ENCODE peak calls at places on chromosomes 6 and 20, in five cellular contexts. D, O, V, J and E are unnamed samples.

GRCh38 chr6:148700713-148701392 is 46.0 kb upstream of the UST start:
- DNase-seq in O (no peak), D (peak), J (peak), V (no peak), E (no peak)

GRCh38 chr6:31293343-31293742 is 21.5 kb upstream of the HLA-C start:
- DNase-seq in J (no peak), D (peak), O (no peak), V (no peak), E (no peak)

GRCh38 chr20:5718896-5719595 is 31.2 kb upstream of the SHLD1 start:
- DNase-seq in J (no peak), O (no peak), V (no peak), D (no peak), E (no peak)

GRCh38 chr6:32171234-32171633 is 4.7 kb downstream of the AGPAT1 start:
- DNase-seq in D (no peak), O (no peak), V (no peak), J (no peak), E (no peak)

GRCh38 chr6:13715444-13715883 is 3.8 kb upstream of the RANBP9 start:
- DNase-seq in V (no peak), D (no peak), O (no peak), J (no peak), E (no peak)

GRCh38 chr20:5195655-5196054 is 68.8 kb downstream of the CDS2 start:
- DNase-seq in O (no peak), V (no peak), J (no peak), D (peak), E (no peak)

GRCh38 chr6:28707387-28708282 is 182.0 kb downstream of the GPX5 start:
- DNase-seq in O (no peak), D (no peak), V (no peak), J (no peak), E (no peak)

GRCh38 chr6:27872634-27873028 is 39.6 kb downstream of the OR2B2 start:
- DNase-seq in O (no peak), J (no peak), D (no peak), V (no peak), E (no peak)

GRCh38 chr6:86938814-86939213 is 1.5 kb downstream of the HTR1E start:
- DNase-seq in O (no peak), J (no peak), D (no peak), V (no peak), E (no peak)

GRCh38 chr20:37868998-37869861 is 33.7 kb upstream of the VSTM2L start:
- DNase-seq in V (no peak), J (no peak), D (no peak), O (no peak), E (no peak)

GRCh38 chr20:60064554-60064953 is 106.3 kb downstream of the CDH26 start:
- DNase-seq in D (no peak), J (no peak), O (peak), V (no peak), E (no peak)

GRCh38 chr6:166419268-166419667 is 36.5 kb upstream of the MPC1 start:
- DNase-seq in V (no peak), D (no peak), O (no peak), J (peak), E (no peak)

GRCh38 chr20:43023836-43024235 is 165.9 kb downstream of the PTPRT start:
- DNase-seq in D (no peak), O (no peak), J (no peak), V (no peak), E (no peak)

GRCh38 chr6:109079981-109080380 is 14.7 kb downstream of the SESN1 start:
- DNase-seq in J (no peak), D (no peak), O (no peak), V (peak), E (no peak)

GRCh38 chr6:30875244-30876038 is 8.9 kb upstream of the DDR1 start:
- DNase-seq in O (no peak), V (no peak), D (no peak), J (no peak), E (no peak)

GRCh38 chr6:26318459-26319404 is 46.3 kb upstream of the BTN3A2 start:
- DNase-seq in O (no peak), D (no peak), J (no peak), V (no peak), E (no peak)

GRCh38 chr6:24273471-24273870 is 84.4 kb downstream of the DCDC2 start:
- DNase-seq in V (no peak), D (no peak), J (no peak), O (no peak), E (no peak)

GRCh38 chr6:90787411-90787810 is 200.5 kb upstream of the MAP3K7 start:
- DNase-seq in J (no peak), V (no peak), D (no peak), O (no peak), E (no peak)

GRCh38 chr20:32519367-32519730 is 65.8 kb downstream of the NOL4L start:
- DNase-seq in J (no peak), O (no peak), V (no peak), D (no peak), E (no peak)

GRCh38 chr6:158061361-158061708 is 79.7 kb downstream of the SYNJ2 start:
- DNase-seq in D (no peak), J (no peak), O (no peak), V (no peak), E (no peak)

GRCh38 chr6:137514418-137514817 is 20.2 kb upstream of the OLIG3 start:
- DNase-seq in V (no peak), J (no peak), O (no peak), D (no peak), E (no peak)

GRCh38 chr6:166925141-166925996 is 31.0 kb downstream of the RNASET2 start:
- DNase-seq in V (no peak), J (no peak), O (no peak), D (no peak), E (no peak)

GRCh38 chr6:100719883-100720682 is 161.0 kb downstream of the ASCC3 start:
- DNase-seq in J (no peak), O (no peak), D (peak), V (no peak), E (no peak)
- TF ChIP-seq CTCF in J (no peak), O (peak), D (peak), V (no peak), E (no peak)

DNA sequence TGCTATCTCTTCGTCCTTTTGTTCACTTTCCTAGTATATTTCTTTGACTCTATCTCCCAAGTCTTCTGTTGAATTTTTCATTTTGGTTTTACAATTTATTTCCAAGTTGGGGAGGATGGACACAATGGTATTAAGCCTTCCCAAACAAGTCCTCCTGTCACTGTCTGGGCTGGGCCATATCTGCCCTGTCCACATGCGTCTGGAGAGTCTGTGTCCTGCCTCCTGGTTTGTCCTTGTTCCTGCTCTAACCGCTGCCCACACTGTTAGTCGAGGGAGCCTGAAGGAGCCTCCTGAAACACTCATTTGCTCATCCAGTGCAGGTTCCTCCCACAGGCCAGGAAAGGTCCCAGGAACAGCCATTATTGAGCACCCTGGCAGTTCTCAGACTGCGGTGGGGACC is 17.1 kb downstream of the MYT1 start:
- DNase-seq in D (no peak), V (no peak), J (no peak), O (no peak), E (no peak)
- TF ChIP-seq CTCF in D (no peak), V (no peak), J (no peak), O (no peak), E (no peak)

GRCh38 chr6:112781236-112781635 is 434.1 kb downstream of the RFPL4B start:
- DNase-seq in J (no peak), D (no peak), V (no peak), O (no peak), E (no peak)
- TF ChIP-seq CTCF in J (no peak), D (no peak), V (no peak), O (no peak), E (no peak)

GRCh38 chr20:48948612-48949011 is 27.1 kb downstream of the ARFGEF2 start:
- DNase-seq in V (no peak), O (peak), D (no peak), J (no peak), E (no peak)

GRCh38 chr20:48952656-48953055 is 31.1 kb downstream of the ARFGEF2 start:
- DNase-seq in J (no peak), V (no peak), D (no peak), O (no peak), E (no peak)

GRCh38 chr20:48951646-48952045 is 30.1 kb downstream of the ARFGEF2 start:
- DNase-seq in J (no peak), O (no peak), D (no peak), V (no peak), E (no peak)

GRCh38 chr20:48951041-48951440 is 29.5 kb downstream of the ARFGEF2 start:
- DNase-seq in V (no peak), J (no peak), D (no peak), O (no peak), E (no peak)

DNA sequence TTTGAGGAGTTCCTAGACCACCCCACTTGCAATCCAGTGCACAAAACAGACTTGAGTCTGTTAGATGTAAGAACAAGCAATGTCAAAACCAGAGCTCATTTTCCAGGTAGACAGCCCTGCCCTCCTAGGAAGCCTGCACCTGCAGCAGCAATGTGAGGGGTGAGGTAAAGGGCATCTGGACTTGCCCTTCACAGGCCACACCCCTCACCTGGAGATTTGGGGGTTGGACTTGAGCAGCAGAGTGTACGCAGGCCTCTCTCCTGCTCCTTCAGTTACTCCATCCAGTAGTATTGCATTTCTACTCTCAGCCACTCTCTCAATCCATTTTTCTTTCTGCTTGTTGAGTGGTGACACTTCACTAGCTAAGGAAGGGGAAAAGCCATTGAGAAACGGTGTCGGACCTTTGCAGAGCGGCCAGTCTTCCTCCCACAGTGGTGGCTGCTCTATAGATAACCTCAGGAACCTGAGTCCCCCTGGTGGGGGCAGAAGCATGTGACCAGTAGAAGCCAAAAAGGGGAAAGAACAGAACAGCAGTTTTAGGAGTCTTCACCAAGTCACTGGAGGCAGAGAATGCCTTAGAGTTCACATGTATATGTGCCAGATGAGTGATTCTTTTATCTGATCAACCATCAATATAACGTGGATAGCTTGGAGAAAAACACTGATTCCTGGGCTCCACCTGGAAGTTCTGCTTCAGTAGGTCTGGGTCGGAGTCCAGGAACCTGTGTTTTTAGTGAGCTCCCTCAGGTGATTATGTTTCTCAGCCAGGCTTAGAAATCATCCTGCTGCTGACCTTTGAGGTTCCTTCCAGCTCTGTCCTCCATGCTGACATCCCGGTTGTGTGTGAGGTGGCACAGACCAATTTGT is 28.0 kb downstream of the ARFGEF2 start:
- DNase-seq in O (peak), D (no peak), V (no peak), J (peak), E (no peak)
- TF ChIP-seq CTCF in O (peak), D (peak), V (no peak), J (no peak), E (no peak)

GRCh38 chr6:1524040-1524480 is 85.7 kb upstream of the FOXC1 start:
- DNase-seq in D (no peak), V (no peak), O (peak), J (peak), E (peak)
- TF ChIP-seq CTCF in D (peak), V (no peak), O (peak), J (peak), E (peak)

DNA sequence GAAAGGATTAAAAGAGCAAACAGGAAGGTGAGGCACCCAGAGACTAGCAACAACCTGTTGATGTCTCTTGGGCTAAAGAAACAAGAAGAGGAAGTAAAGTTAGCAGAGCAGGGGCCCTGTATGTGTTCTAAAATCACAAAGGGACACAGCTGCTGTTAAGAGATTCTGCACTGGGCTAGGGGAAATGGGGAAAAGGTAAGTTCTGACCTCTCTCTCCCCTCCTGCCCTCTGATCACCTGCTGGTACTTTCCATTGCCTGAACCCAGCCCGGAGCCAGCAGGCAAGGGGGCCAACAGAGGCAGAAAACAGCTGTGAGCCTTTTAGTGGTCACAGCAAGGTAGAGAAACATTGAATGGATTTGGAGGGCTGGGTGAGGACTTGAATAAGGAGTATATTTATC is 13.5 kb upstream of the CNR1 start:
- DNase-seq in D (no peak), J (no peak), V (no peak), O (peak), E (no peak)
- TF ChIP-seq CTCF in D (no peak), J (no peak), V (no peak), O (peak), E (no peak)

GRCh38 chr6:104705095-104705707 is 154.5 kb downstream of the HACE1 start:
- DNase-seq in J (peak), V (no peak), D (no peak), O (no peak), E (no peak)
- TF ChIP-seq CTCF in J (no peak), V (no peak), D (no peak), O (no peak), E (no peak)

DNA sequence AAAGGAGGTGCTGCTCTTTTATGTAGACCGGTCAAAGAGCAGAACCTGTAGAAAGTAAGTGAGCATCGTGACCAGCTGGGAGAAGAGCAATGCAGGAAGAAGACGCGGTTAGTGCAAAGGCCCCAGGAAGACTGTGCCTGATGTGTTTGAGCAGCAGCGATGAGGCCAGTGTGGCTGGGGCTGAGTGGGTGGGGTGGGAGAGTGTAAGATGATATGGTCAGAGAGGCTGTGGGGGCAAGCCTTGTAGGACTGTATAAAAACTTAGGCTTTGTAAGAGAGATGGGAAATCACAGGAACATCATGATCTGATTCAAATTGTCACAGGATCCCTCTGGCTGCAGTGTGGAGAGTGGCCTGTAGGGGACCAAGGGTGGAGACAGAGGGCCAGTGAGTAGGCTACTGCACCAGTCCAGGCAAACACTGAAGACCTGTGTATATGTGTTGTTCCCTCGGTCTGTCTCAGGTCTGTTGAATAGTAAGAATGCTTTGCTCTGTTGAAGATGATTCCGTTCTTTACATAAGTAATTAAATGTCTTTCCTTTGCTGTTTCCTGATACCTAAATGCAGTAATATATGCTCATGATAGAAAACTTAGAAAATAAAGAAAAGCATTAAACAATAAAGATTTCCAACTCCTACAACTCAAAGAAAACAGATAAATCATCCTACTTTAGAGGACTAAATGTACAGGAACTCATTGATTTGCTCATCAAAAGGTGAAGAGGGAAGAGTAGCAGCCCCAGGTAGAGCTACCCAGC is 23.6 kb upstream of the WFDC2 start:
- DNase-seq in J (peak), O (peak), V (no peak), D (peak), E (no peak)
- TF ChIP-seq CTCF in J (peak), O (peak), V (no peak), D (peak), E (peak)